ENCODE peak calls at places on chromosomes 6 and 20, in four cellular contexts. Y, J, E and K are unnamed samples. For H3K4me1, the result is how much of the 10 kb centered on the place peaks cover.

GRCh38 chr20:59136027-59136426 is 27.6 kb upstream of the ZNF831 start:
- DNase-seq in Y (no peak), J (no peak), E (no peak), K (no peak)

GRCh38 chr20:5448449-5449118 is 131.8 kb upstream of the PROKR2 start:
- DNase-seq in Y (peak), J (peak), E (no peak), K (no peak)

GRCh38 chr6:8085053-8085511 is 17.3 kb downstream of the EEF1E1 start:
- DNase-seq in Y (no peak), J (no peak), E (no peak), K (peak)

GRCh38 chr6:299050-299980 is 7.0 kb downstream of the DUSP22 start:
- DNase-seq in Y (no peak), J (no peak), E (no peak), K (no peak)

GRCh38 chr6:1917628-1918371 is 308.1 kb downstream of the FOXC1 start:
- DNase-seq in Y (no peak), J (no peak), E (no peak), K (peak)

GRCh38 chr6:169851641-169852503 is 100.5 kb downstream of the ERMARD start:
- DNase-seq in Y (no peak), J (no peak), E (no peak), K (no peak)

GRCh38 chr20:56760610-56761009 is 131.5 kb downstream of the TFAP2C start:
- DNase-seq in Y (no peak), J (no peak), E (no peak), K (no peak)

GRCh38 chr20:22931653-22932052 is 103.5 kb upstream of the SSTR4 start:
- DNase-seq in Y (no peak), J (no peak), E (no peak), K (no peak)

GRCh38 chr6:153129873-153130514 is 1.1 kb downstream of the RGS17 start:
- DNase-seq in Y (no peak), J (no peak), E (no peak), K (no peak)

GRCh38 chr20:8156603-8157079 is 24.6 kb downstream of the PLCB1 start:
- DNase-seq in Y (no peak), J (no peak), E (no peak), K (no peak)

GRCh38 chr20:1528811-1529210 is 28.7 kb downstream of the SIRPD start:
- DNase-seq in Y (no peak), J (no peak), E (no peak), K (no peak)

GRCh38 chr6:87907521-87907920 is 140.1 kb upstream of the SPACA1 start:
- DNase-seq in Y (peak), J (no peak), E (no peak), K (no peak)

GRCh38 chr20:46260480-46260879 is 47.8 kb downstream of the CDH22 start:
- DNase-seq in Y (no peak), J (peak), E (peak), K (no peak)

GRCh38 chr20:36802326-36803223 is 29.0 kb upstream of the DSN1 start:
- DNase-seq in Y (no peak), J (no peak), E (no peak), K (no peak)

GRCh38 chr6:53306819-53307347 is 41.9 kb downstream of the ELOVL5 start:
- DNase-seq in Y (no peak), J (no peak), E (no peak), K (no peak)

GRCh38 chr6:89978749-89979145 is 84.5 kb downstream of the GJA10 start:
- DNase-seq in Y (no peak), J (no peak), E (no peak), K (no peak)

GRCh38 chr20:59817846-59818245 is 115.6 kb downstream of the SYCP2 start:
- DNase-seq in Y (no peak), J (no peak), E (no peak), K (no peak)

GRCh38 chr6:38259736-38260135 is 380.0 kb downstream of the BTBD9 start:
- DNase-seq in Y (no peak), J (no peak), E (no peak), K (no peak)

GRCh38 chr6:153485072-153485471 is 354.0 kb upstream of the RGS17 start:
- DNase-seq in Y (no peak), J (no peak), E (no peak), K (no peak)

GRCh38 chr6:166678426-166678825 is 51.4 kb upstream of the RPS6KA2 start:
- DNase-seq in Y (no peak), J (no peak), E (no peak), K (no peak)

GRCh38 chr6:3322366-3322890 is 63.7 kb downstream of the PSMG4 start:
- DNase-seq in Y (no peak), J (no peak), E (no peak), K (no peak)

GRCh38 chr20:56247954-56248782 is at the start of gene MC3R:
- DNase-seq in Y (peak), J (peak), E (peak), K (no peak)

GRCh38 chr6:156943167-156943566 is 166.0 kb downstream of the ARID1B start:
- DNase-seq in Y (no peak), J (no peak), E (no peak), K (no peak)

GRCh38 chr6:100455230-100456124 is 9.2 kb downstream of the SIM1 start:
- DNase-seq in Y (no peak), J (no peak), E (no peak), K (no peak)

GRCh38 chr6:29723666-29724588 is 693 bp downstream of the HLA-F start:
- DNase-seq in Y (peak), J (peak), E (peak), K (peak)

GRCh38 chr6:75204959-75205775 is 686 bp downstream of the COL12A1 start:
- DNase-seq in Y (no peak), J (no peak), E (peak), K (peak)

GRCh38 chr6:35731736-35732532 is 4.9 kb upstream of the ARMC12 start:
- DNase-seq in Y (peak), J (peak), E (peak), K (peak)

GRCh38 chr6:35729722-35730121 is 7.1 kb upstream of the ARMC12 start:
- DNase-seq in Y (no peak), J (no peak), E (no peak), K (no peak)

GRCh38 chr6:35729349-35729678 is 7.5 kb upstream of the ARMC12 start:
- DNase-seq in Y (no peak), J (no peak), E (no peak), K (no peak)

GRCh38 chr6:35731414-35731735 is 5.5 kb upstream of the ARMC12 start:
- DNase-seq in Y (peak), J (peak), E (peak), K (peak)

GRCh38 chr6:35730745-35731413 is 6.0 kb upstream of the ARMC12 start:
- DNase-seq in Y (peak), J (no peak), E (no peak), K (no peak)
- H3K4me3 ChIP-seq in Y (peak), J (peak), E (peak), K (peak)

DNA sequence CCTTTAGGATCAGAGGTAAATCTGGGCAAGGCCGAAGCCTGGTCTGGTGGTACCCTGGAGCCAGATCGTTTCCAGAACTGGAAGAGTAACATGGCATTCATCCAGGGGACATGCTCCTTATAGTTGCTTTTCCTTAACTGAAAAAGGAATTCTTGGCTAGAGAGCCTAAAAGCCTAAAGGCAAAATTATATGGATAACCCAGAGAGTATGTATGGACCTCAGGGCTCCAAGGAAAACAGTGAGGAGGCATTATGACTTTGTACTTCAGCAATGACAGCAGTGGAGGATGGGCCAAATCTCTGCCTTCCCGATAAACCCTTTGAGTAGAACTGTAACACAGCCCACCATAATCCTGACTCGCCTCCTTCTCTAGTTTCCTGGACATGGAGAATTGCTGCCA is 29.3 kb downstream of the ARHGAP18 start:
- DNase-seq in Y (no peak), J (no peak), E (no peak), K (no peak)
- H3K4me1 ChIP-seq in Y (under half), J (under half), E (under half), K (under half)

DNA sequence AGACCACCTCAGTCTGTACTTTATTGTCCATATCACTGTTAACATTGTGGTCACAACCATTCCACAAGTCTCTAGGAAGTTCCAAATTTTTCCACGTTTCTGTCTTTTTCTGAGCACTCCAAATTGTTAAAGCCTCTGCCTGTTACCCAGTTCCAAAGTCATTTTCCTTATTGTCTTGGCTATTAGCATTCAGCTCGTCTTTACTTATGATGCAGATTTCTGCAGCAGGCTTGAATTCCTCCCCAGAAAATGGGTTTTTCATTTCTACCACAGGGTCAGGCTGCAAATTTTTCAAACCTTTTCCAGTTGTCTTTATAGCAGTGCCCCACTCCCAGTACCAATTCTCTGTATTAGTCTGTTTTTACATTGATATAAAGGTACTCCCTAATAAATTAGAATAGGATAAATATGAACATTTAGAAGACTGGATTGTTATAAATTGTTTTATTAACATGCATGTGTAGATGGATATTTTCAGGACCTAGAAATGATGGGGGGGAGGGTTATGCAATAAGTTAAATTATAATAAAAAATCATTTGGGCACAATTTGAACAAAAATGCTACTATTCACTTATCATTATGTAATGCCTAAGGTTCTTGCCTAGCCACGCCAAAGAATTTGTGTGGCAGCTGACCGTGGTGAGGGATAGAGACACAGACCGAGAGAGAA is 595.3 kb upstream of the ADGRB3 start:
- DNase-seq in Y (no peak), J (no peak), E (no peak), K (no peak)
- H3K4me3 ChIP-seq in Y (no peak), J (no peak), E (no peak), K (no peak)

GRCh38 chr6:11197846-11198245 is 34.6 kb downstream of the NEDD9 start:
- DNase-seq in Y (no peak), J (no peak), E (no peak), K (no peak)
- H3K4me1 ChIP-seq in Y (under half), J (under half), E (under half), K (half or more)

GRCh38 chr6:76881414-76881813 is 581.9 kb downstream of the HTR1B start:
- DNase-seq in Y (no peak), J (no peak), E (no peak), K (no peak)

GRCh38 chr6:76876922-76877553 is 586.3 kb downstream of the HTR1B start:
- DNase-seq in Y (no peak), J (peak), E (no peak), K (no peak)
- H3K4me3 ChIP-seq in Y (no peak), J (no peak), E (no peak), K (no peak)

GRCh38 chr6:138030872-138031271 is 76.3 kb downstream of the PERP start:
- DNase-seq in Y (no peak), J (no peak), E (no peak), K (no peak)
- H3K4me1 ChIP-seq in Y (under half), J (under half), E (under half), K (under half)

DNA sequence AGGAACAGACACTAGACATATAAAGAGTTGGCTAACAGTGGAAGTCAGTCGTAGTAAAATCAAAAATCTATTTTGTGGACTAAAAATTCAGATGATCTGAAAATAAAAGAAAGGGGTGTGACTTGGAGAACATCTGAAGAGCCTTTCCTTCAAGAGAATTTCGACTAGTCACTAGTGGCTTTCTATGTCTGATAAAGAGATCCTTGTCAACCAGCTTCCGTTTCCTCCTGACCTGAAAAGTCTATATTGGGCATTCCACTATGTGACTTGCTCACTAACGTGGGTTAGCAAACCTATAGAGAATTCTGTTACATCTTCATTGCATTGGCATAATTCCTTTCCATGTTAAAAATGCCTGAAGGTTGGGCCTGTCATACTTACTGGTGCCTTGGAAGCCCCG is 25.9 kb downstream of the TRAF3IP2 start:
- DNase-seq in Y (no peak), J (no peak), E (no peak), K (no peak)
- H3K4me3 ChIP-seq in Y (no peak), J (no peak), E (no peak), K (no peak)

GRCh38 chr6:6824381-6824780 is 235.9 kb downstream of the LY86 start:
- DNase-seq in Y (no peak), J (no peak), E (no peak), K (no peak)

GRCh38 chr6:6825153-6825847 is 236.8 kb downstream of the LY86 start:
- DNase-seq in Y (no peak), J (no peak), E (no peak), K (no peak)

GRCh38 chr6:6821639-6822261 is 233.2 kb downstream of the LY86 start:
- DNase-seq in Y (no peak), J (no peak), E (no peak), K (no peak)

GRCh38 chr6:6823030-6823429 is 234.5 kb downstream of the LY86 start:
- DNase-seq in Y (no peak), J (no peak), E (no peak), K (no peak)

GRCh38 chr6:6823568-6824224 is 235.2 kb downstream of the LY86 start:
- DNase-seq in Y (no peak), J (no peak), E (no peak), K (no peak)
- H3K4me1 ChIP-seq in Y (under half), J (under half), E (under half), K (under half)

DNA sequence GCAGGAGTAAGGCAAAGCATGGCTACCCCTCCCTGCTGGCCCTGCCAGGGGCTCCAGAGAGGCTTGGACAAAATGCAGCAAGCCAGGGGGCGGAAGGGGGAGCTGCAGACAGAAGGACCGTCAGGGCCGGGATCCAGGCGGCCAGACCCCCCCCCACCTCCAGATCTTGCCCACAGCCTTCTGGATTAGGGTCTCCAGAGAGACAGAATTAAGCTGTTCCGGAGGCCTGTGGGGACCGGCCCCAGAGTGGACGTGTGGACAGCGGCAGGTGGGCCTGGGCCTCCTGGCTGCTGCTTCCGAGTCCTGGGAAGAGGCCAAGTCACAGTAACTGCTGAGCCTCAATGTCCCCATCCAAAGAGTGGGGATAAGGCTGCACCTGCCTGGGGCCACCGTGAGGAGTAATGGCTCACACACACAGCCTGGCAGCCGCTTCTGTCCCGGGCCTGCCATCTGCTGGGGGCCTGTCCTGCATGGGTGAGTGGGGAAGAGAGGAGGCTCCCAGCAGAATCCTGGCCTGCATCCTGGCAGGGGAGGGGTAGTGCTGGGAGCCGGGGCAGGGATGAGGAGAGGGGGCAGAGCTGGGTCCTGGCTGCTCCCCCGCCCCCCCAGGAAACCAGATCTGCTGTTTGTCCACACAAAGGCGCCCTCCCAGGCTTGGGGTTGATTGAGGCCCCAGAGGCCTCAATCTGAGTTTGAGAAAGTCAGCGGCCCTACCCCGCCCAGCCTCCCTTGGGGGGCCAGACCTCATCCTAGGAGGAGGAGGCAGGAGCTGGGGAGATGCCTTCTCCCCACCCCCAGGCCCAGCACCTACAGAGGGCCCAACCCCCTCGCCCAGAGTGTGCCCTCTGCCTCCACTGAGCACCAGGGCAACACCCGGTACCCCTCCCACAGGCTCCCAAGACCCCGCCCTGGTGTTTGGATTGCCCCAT is 3.9 kb downstream of the LAMA5 start:
- DNase-seq in Y (no peak), J (peak), E (peak), K (peak)
- H3K4me3 ChIP-seq in Y (no peak), J (no peak), E (peak), K (no peak)